ENCODE peak calls at places on chromosome 6, in six cellular contexts. Q is fibroblast of the aortic adventitia, H is ovary, T is cardiac muscle cell, F is HCT116, U is HL-60. X is an unnamed sample.

GRCh38 chr6:134169881-134170486 is 117.6 kb upstream of the SLC2A12 start:
- DNase-seq in Q (peak; percentile 56), H (no peak), T (no peak), F (no peak), U (no peak), X (peak; percentile 50)

GRCh38 chr6:43455034-43455747 is at the start of gene DLK2:
- DNase-seq in Q (no peak), H (no peak), T (peak; percentile 52), F (no peak), U (no peak), X (no peak)

GRCh38 chr6:22882581-22882980 is 313.2 kb downstream of the HDGFL1 start:
- DNase-seq in Q (no peak), H (no peak), T (no peak), F (no peak), U (no peak), X (peak; percentile 5)

GRCh38 chr6:166758136-166758704 is 131.2 kb upstream of the RPS6KA2 start:
- DNase-seq in Q (no peak), H (no peak), T (no peak), F (no peak), U (no peak), X (no peak)

GRCh38 chr6:154520280-154520679 is 9.8 kb upstream of the CNKSR3 start:
- DNase-seq in Q (no peak), H (no peak), T (peak; percentile 26), F (no peak), U (no peak), X (no peak)

GRCh38 chr6:162491637-162492036 is 235.9 kb downstream of the PRKN start:
- DNase-seq in Q (no peak), H (no peak), T (peak; percentile 52), F (no peak), U (no peak), X (no peak)

GRCh38 chr6:115514656-115515055 is 546.0 kb downstream of the FRK start:
- DNase-seq in Q (peak; percentile 12), H (no peak), T (no peak), F (no peak), U (no peak), X (peak; percentile 1)

GRCh38 chr6:140050232-140050995 is 676.0 kb upstream of the CITED2 start:
- DNase-seq in Q (no peak), H (no peak), T (no peak), F (no peak), U (no peak), X (peak; percentile 82)

GRCh38 chr6:17098538-17098937 is 3.3 kb upstream of the STMND1 start:
- DNase-seq in Q (peak; percentile 19), H (no peak), T (no peak), F (no peak), U (no peak), X (peak; percentile 15)

GRCh38 chr6:3297909-3298308 is 39.2 kb downstream of the PSMG4 start:
- DNase-seq in Q (no peak), H (no peak), T (no peak), F (no peak), U (no peak), X (no peak)

GRCh38 chr6:157632821-157633220 is 190.2 kb upstream of the SNX9 start:
- DNase-seq in Q (peak; percentile 75), H (no peak), T (no peak), F (no peak), U (no peak), X (peak; percentile 59)

GRCh38 chr6:67854098-67854497 is 781.0 kb upstream of the ADGRB3 start:
- DNase-seq in Q (peak; percentile 4), H (no peak), T (no peak), F (no peak), U (no peak), X (no peak)

GRCh38 chr6:25960689-25961088 is 1.9 kb upstream of the TRIM38 start:
- DNase-seq in Q (no peak), H (no peak), T (no peak), F (no peak), U (no peak), X (no peak)

GRCh38 chr6:99364026-99364425 is 14.6 kb upstream of the FAXC start:
- DNase-seq in Q (no peak), H (no peak), T (no peak), F (no peak), U (no peak), X (no peak)

GRCh38 chr6:134414793-134415192 is 96.9 kb upstream of the SGK1 start:
- DNase-seq in Q (no peak), H (no peak), T (no peak), F (no peak), U (no peak), X (no peak)

GRCh38 chr6:134464690-134465411 is 146.9 kb upstream of the SGK1 start:
- DNase-seq in Q (peak; percentile 54), H (no peak), T (no peak), F (no peak), U (no peak), X (peak; percentile 58)

DNA sequence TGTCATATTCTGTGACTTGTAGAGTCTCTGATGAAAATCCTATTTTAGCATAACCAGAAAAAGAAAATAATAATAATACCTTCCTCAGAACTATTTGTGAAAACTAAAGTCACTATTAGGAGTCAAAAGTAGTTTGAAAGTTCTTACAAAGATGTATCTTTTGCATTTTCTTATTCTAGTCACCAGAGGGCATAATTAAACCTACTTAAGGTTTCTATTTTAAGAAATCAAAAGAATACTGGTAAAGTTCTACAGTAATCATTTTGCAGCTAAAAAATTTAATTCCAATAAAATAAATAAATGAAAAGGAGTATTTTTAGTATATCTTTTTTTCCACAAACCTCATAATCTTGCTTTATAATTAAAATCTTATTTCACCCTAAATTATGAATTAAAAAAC is 28.0 kb upstream of the MCM9 start:
- DNase-seq in Q (peak; percentile 41), H (no peak), T (no peak), F (peak; percentile 7), U (no peak), X (peak; percentile 35)
- TF ChIP-seq CTCF in Q (peak; percentile 35), H (no peak), T (peak; percentile 40), F (no peak), U (no peak), X (peak; percentile 19)

DNA sequence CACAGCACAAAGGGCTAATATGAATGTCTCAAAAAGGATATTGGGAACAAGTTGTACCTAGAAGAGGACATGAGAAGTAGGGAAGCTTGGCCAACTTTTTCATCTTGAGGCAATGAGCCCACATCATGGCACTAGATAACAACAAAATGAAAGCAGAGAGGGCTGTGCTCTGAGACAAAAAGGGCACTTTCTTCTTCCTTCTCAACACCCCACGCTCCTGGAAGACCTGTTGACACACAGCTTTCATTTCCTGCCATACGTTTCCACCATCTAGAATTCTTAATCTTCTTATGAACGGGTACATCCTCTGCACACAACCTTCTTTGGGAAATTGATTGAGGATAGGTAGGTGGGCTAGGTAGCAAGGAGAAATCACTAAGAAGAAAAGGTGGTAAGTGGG is 187.8 kb upstream of the STXBP5 start:
- DNase-seq in Q (no peak), H (no peak), T (no peak), F (no peak), U (no peak), X (no peak)
- H3K4me3 ChIP-seq in Q (no peak overlapping the region), H (no peak overlapping the region), T (no peak overlapping the region), F (no peak overlapping the region), U (no peak overlapping the region), X (no peak overlapping the region)

GRCh38 chr6:33414592-33415271 is 3.2 kb downstream of the CUTA start:
- DNase-seq in Q (no peak), H (no peak), T (no peak), F (no peak), U (peak; percentile 23), X (peak; percentile 19)
- TF ChIP-seq CTCF in Q (peak; percentile 53), H (no peak), T (peak; percentile 42), F (peak; percentile 67), U (peak; percentile 9), X (peak; percentile 56)

GRCh38 chr6:137496909-137497721 is 2.9 kb upstream of the OLIG3 start:
- DNase-seq in Q (no peak), H (no peak), T (no peak), F (no peak), U (no peak), X (no peak)
- H3K4me3 ChIP-seq in Q (no peak overlapping the region), H (no peak overlapping the region), T (peak overlapping the region; percentile 14), F (no peak overlapping the region), U (no peak overlapping the region), X (no peak overlapping the region)

GRCh38 chr6:65081713-65082210 is 625.3 kb downstream of the EYS start:
- DNase-seq in Q (no peak), H (no peak), T (no peak), F (no peak), U (no peak), X (no peak)
- TF ChIP-seq CTCF in Q (no peak), H (no peak), T (no peak), F (no peak), U (no peak), X (no peak)

GRCh38 chr6:144216668-144217218 is 66.4 kb downstream of the STX11 start:
- DNase-seq in Q (no peak), H (no peak), T (no peak), F (no peak), U (peak; percentile 76), X (no peak)

GRCh38 chr6:144214622-144215401 is 64.5 kb downstream of the STX11 start:
- DNase-seq in Q (no peak), H (peak; percentile 33), T (no peak), F (no peak), U (peak; percentile 71), X (no peak)

GRCh38 chr6:144214029-144214428 is 63.7 kb downstream of the STX11 start:
- DNase-seq in Q (no peak), H (no peak), T (no peak), F (no peak), U (no peak), X (no peak)

GRCh38 chr6:144215932-144216667 is 65.8 kb downstream of the STX11 start:
- DNase-seq in Q (peak; percentile 99), H (peak; percentile 97), T (peak; percentile 94), F (peak; percentile 91), U (peak; percentile 91), X (peak; percentile 98)

GRCh38 chr6:144215402-144215931 is 65.2 kb downstream of the STX11 start:
- DNase-seq in Q (peak; percentile 46), H (peak; percentile 32), T (no peak), F (no peak), U (peak; percentile 71), X (peak; percentile 33)
- H3K4me3 ChIP-seq in Q (peak overlapping the region; percentile 69), H (peak overlapping the region; percentile 56), T (peak overlapping the region; percentile 60), F (peak overlapping the region; percentile 45), U (peak overlapping the region; percentile 52), X (peak overlapping the region; percentile 66)

GRCh38 chr6:7276199-7276524 is 36.8 kb downstream of the SSR1 start:
- DNase-seq in Q (no peak), H (no peak), T (no peak), F (no peak), U (no peak), X (no peak)
- TF ChIP-seq CTCF in Q (no peak), H (no peak), T (no peak), F (no peak), U (no peak), X (no peak)

GRCh38 chr6:169619650-169620049 is 82.2 kb downstream of the WDR27 start:
- DNase-seq in Q (peak; percentile 11), H (no peak), T (no peak), F (no peak), U (no peak), X (no peak)
- H3K4me3 ChIP-seq in Q (no peak overlapping the region), H (no peak overlapping the region), T (no peak overlapping the region), F (no peak overlapping the region), U (no peak overlapping the region), X (no peak overlapping the region)